ENCODE peak calls at places on chromosomes 5 and 9, in eight cellular contexts. One of them, this sample, is unnamed.

GRCh38 chr5:117769877-117770276 is 1195.3 kb upstream of the SEMA6A start:
- DNase-seq in astrocyte of the hippocampus: no peak
- DNase-seq in B cell: no peak
- DNase-seq in RPMI7951: no peak
- DNase-seq in activated T-cell treated with anti-CD3 and anti-CD28 coated beads, Interleukin-2, amount 50 U/mL, for 1 hour: no peak
- DNase-seq in cardiac fibroblast: no peak
- DNase-seq in heart left ventricle: no peak
- DNase-seq in upper lobe of left lung: no peak
- DNase-seq in this sample: no peak

GRCh38 chr5:102196481-102196880 is 99.6 kb downstream of the SLCO4C1 start:
- DNase-seq in astrocyte of the hippocampus: no peak
- DNase-seq in B cell: no peak
- DNase-seq in heart left ventricle: no peak
- DNase-seq in cardiac fibroblast: no peak
- DNase-seq in activated T-cell treated with anti-CD3 and anti-CD28 coated beads, Interleukin-2, amount 50 U/mL, for 1 hour: no peak
- DNase-seq in RPMI7951: no peak
- DNase-seq in upper lobe of left lung: peak
- DNase-seq in this sample: no peak

GRCh38 chr5:26024774-26025173 is 1013.6 kb downstream of the CDH9 start:
- DNase-seq in RPMI7951: no peak
- DNase-seq in B cell: no peak
- DNase-seq in heart left ventricle: no peak
- DNase-seq in cardiac fibroblast: no peak
- DNase-seq in upper lobe of left lung: no peak
- DNase-seq in astrocyte of the hippocampus: no peak
- DNase-seq in activated T-cell treated with anti-CD3 and anti-CD28 coated beads, Interleukin-2, amount 50 U/mL, for 1 hour: no peak
- DNase-seq in this sample: no peak

GRCh38 chr5:73793911-73794310 is 167.9 kb downstream of the ARHGEF28 start:
- DNase-seq in astrocyte of the hippocampus: peak
- DNase-seq in upper lobe of left lung: no peak
- DNase-seq in B cell: no peak
- DNase-seq in cardiac fibroblast: peak
- DNase-seq in RPMI7951: peak
- DNase-seq in heart left ventricle: no peak
- DNase-seq in activated T-cell treated with anti-CD3 and anti-CD28 coated beads, Interleukin-2, amount 50 U/mL, for 1 hour: no peak
- DNase-seq in this sample: no peak

GRCh38 chr5:111735829-111736228 is 21.2 kb downstream of the NREP start:
- DNase-seq in cardiac fibroblast: peak
- DNase-seq in heart left ventricle: peak
- DNase-seq in upper lobe of left lung: no peak
- DNase-seq in B cell: no peak
- DNase-seq in activated T-cell treated with anti-CD3 and anti-CD28 coated beads, Interleukin-2, amount 50 U/mL, for 1 hour: no peak
- DNase-seq in astrocyte of the hippocampus: peak
- DNase-seq in RPMI7951: peak
- DNase-seq in this sample: no peak

GRCh38 chr5:35246411-35246810 is 16.1 kb upstream of the PRLR start:
- DNase-seq in astrocyte of the hippocampus: no peak
- DNase-seq in cardiac fibroblast: no peak
- DNase-seq in B cell: no peak
- DNase-seq in RPMI7951: no peak
- DNase-seq in heart left ventricle: no peak
- DNase-seq in upper lobe of left lung: no peak
- DNase-seq in activated T-cell treated with anti-CD3 and anti-CD28 coated beads, Interleukin-2, amount 50 U/mL, for 1 hour: no peak
- DNase-seq in this sample: no peak

GRCh38 chr9:98792096-98792490 is 4.3 kb downstream of the ANKS6 start:
- DNase-seq in astrocyte of the hippocampus: no peak
- DNase-seq in activated T-cell treated with anti-CD3 and anti-CD28 coated beads, Interleukin-2, amount 50 U/mL, for 1 hour: no peak
- DNase-seq in upper lobe of left lung: no peak
- DNase-seq in heart left ventricle: no peak
- DNase-seq in cardiac fibroblast: no peak
- DNase-seq in RPMI7951: no peak
- DNase-seq in B cell: no peak
- DNase-seq in this sample: no peak

GRCh38 chr5:73963021-73963420 is 337.0 kb downstream of the ARHGEF28 start:
- DNase-seq in RPMI7951: no peak
- DNase-seq in upper lobe of left lung: no peak
- DNase-seq in cardiac fibroblast: peak
- DNase-seq in activated T-cell treated with anti-CD3 and anti-CD28 coated beads, Interleukin-2, amount 50 U/mL, for 1 hour: no peak
- DNase-seq in astrocyte of the hippocampus: peak
- DNase-seq in B cell: no peak
- DNase-seq in heart left ventricle: no peak
- DNase-seq in this sample: no peak

GRCh38 chr5:148454576-148454975 is 70.8 kb downstream of the FBXO38 start:
- DNase-seq in heart left ventricle: peak
- DNase-seq in RPMI7951: no peak
- DNase-seq in B cell: no peak
- DNase-seq in upper lobe of left lung: no peak
- DNase-seq in astrocyte of the hippocampus: no peak
- DNase-seq in activated T-cell treated with anti-CD3 and anti-CD28 coated beads, Interleukin-2, amount 50 U/mL, for 1 hour: no peak
- DNase-seq in cardiac fibroblast: no peak
- DNase-seq in this sample: no peak

GRCh38 chr5:180173875-180174586 is 35.0 kb downstream of the RASGEF1C start:
- DNase-seq in B cell: no peak
- DNase-seq in cardiac fibroblast: peak
- DNase-seq in heart left ventricle: no peak
- DNase-seq in upper lobe of left lung: no peak
- DNase-seq in RPMI7951: peak
- DNase-seq in astrocyte of the hippocampus: peak
- DNase-seq in activated T-cell treated with anti-CD3 and anti-CD28 coated beads, Interleukin-2, amount 50 U/mL, for 1 hour: no peak
- DNase-seq in this sample: peak

GRCh38 chr5:102886586-102886985 is 131.5 kb downstream of the PAM start:
- DNase-seq in B cell: no peak
- DNase-seq in activated T-cell treated with anti-CD3 and anti-CD28 coated beads, Interleukin-2, amount 50 U/mL, for 1 hour: no peak
- DNase-seq in RPMI7951: no peak
- DNase-seq in upper lobe of left lung: no peak
- DNase-seq in cardiac fibroblast: no peak
- DNase-seq in astrocyte of the hippocampus: no peak
- DNase-seq in heart left ventricle: no peak
- DNase-seq in this sample: no peak

GRCh38 chr5:218457-219289 is 553 bp downstream of the SDHA start:
- DNase-seq in RPMI7951: peak
- DNase-seq in cardiac fibroblast: peak
- DNase-seq in B cell: peak
- DNase-seq in heart left ventricle: peak
- DNase-seq in upper lobe of left lung: peak
- DNase-seq in activated T-cell treated with anti-CD3 and anti-CD28 coated beads, Interleukin-2, amount 50 U/mL, for 1 hour: peak
- DNase-seq in astrocyte of the hippocampus: peak
- DNase-seq in this sample: no peak

GRCh38 chr5:81751836-81752643 is 1.1 kb upstream of the SSBP2 start:
- DNase-seq in activated T-cell treated with anti-CD3 and anti-CD28 coated beads, Interleukin-2, amount 50 U/mL, for 1 hour: no peak
- DNase-seq in RPMI7951: no peak
- DNase-seq in astrocyte of the hippocampus: no peak
- DNase-seq in heart left ventricle: no peak
- DNase-seq in cardiac fibroblast: no peak
- DNase-seq in upper lobe of left lung: no peak
- DNase-seq in B cell: peak
- DNase-seq in this sample: no peak

GRCh38 chr9:22649384-22649783 is 202.8 kb downstream of the DMRTA1 start:
- DNase-seq in heart left ventricle: no peak
- DNase-seq in astrocyte of the hippocampus: peak
- DNase-seq in upper lobe of left lung: no peak
- DNase-seq in B cell: no peak
- DNase-seq in RPMI7951: no peak
- DNase-seq in cardiac fibroblast: no peak
- DNase-seq in activated T-cell treated with anti-CD3 and anti-CD28 coated beads, Interleukin-2, amount 50 U/mL, for 1 hour: no peak
- DNase-seq in this sample: no peak

GRCh38 chr5:53545744-53546143 is 14.7 kb upstream of the NDUFS4 start:
- DNase-seq in B cell: no peak
- DNase-seq in upper lobe of left lung: no peak
- DNase-seq in astrocyte of the hippocampus: no peak
- DNase-seq in cardiac fibroblast: no peak
- DNase-seq in heart left ventricle: no peak
- DNase-seq in activated T-cell treated with anti-CD3 and anti-CD28 coated beads, Interleukin-2, amount 50 U/mL, for 1 hour: no peak
- DNase-seq in RPMI7951: no peak
- DNase-seq in this sample: no peak

GRCh38 chr5:171419663-171420428 is 399 bp downstream of the FGF18 start:
- DNase-seq in heart left ventricle: peak
- DNase-seq in upper lobe of left lung: peak
- DNase-seq in B cell: peak
- DNase-seq in astrocyte of the hippocampus: peak
- DNase-seq in RPMI7951: no peak
- DNase-seq in activated T-cell treated with anti-CD3 and anti-CD28 coated beads, Interleukin-2, amount 50 U/mL, for 1 hour: peak
- DNase-seq in cardiac fibroblast: no peak
- DNase-seq in this sample: no peak

GRCh38 chr5:159605585-159605984 is 275.3 kb upstream of the IL12B start:
- DNase-seq in activated T-cell treated with anti-CD3 and anti-CD28 coated beads, Interleukin-2, amount 50 U/mL, for 1 hour: no peak
- DNase-seq in B cell: no peak
- DNase-seq in RPMI7951: no peak
- DNase-seq in astrocyte of the hippocampus: peak
- DNase-seq in upper lobe of left lung: no peak
- DNase-seq in cardiac fibroblast: peak
- DNase-seq in heart left ventricle: peak
- DNase-seq in this sample: peak

GRCh38 chr9:121613009-121613766 is 38.2 kb upstream of the DAB2IP start:
- DNase-seq in activated T-cell treated with anti-CD3 and anti-CD28 coated beads, Interleukin-2, amount 50 U/mL, for 1 hour: no peak
- DNase-seq in upper lobe of left lung: no peak
- DNase-seq in cardiac fibroblast: no peak
- DNase-seq in RPMI7951: no peak
- DNase-seq in heart left ventricle: no peak
- DNase-seq in astrocyte of the hippocampus: peak
- DNase-seq in B cell: no peak
- DNase-seq in this sample: no peak

GRCh38 chr5:144368556-144368955 is 197.9 kb downstream of the KCTD16 start:
- DNase-seq in RPMI7951: no peak
- DNase-seq in astrocyte of the hippocampus: peak
- DNase-seq in activated T-cell treated with anti-CD3 and anti-CD28 coated beads, Interleukin-2, amount 50 U/mL, for 1 hour: no peak
- DNase-seq in upper lobe of left lung: no peak
- DNase-seq in heart left ventricle: no peak
- DNase-seq in B cell: no peak
- DNase-seq in cardiac fibroblast: peak
- DNase-seq in this sample: no peak

GRCh38 chr9:122219856-122220672 is 8.7 kb downstream of the LHX6 start:
- DNase-seq in B cell: no peak
- DNase-seq in upper lobe of left lung: peak
- DNase-seq in heart left ventricle: no peak
- DNase-seq in RPMI7951: no peak
- DNase-seq in astrocyte of the hippocampus: peak
- DNase-seq in activated T-cell treated with anti-CD3 and anti-CD28 coated beads, Interleukin-2, amount 50 U/mL, for 1 hour: no peak
- DNase-seq in cardiac fibroblast: no peak
- DNase-seq in this sample: no peak

GRCh38 chr5:112921031-112921832 is 795 bp downstream of the REEP5 start:
- DNase-seq in B cell: peak
- DNase-seq in astrocyte of the hippocampus: peak
- DNase-seq in RPMI7951: peak
- DNase-seq in heart left ventricle: peak
- DNase-seq in activated T-cell treated with anti-CD3 and anti-CD28 coated beads, Interleukin-2, amount 50 U/mL, for 1 hour: peak
- DNase-seq in upper lobe of left lung: peak
- DNase-seq in cardiac fibroblast: peak
- DNase-seq in this sample: peak

This sample was measured in foreskin melanocyte.